ENCODE peak calls at places on chromosomes 2 and 18, in five cellular contexts. I is hepatocyte, A is PC-9, H is HCT116, D is HepG2. Y is an unnamed sample.

GRCh38 chr2:56287974-56288373 is 104.2 kb downstream of the CCDC85A start:
- DNase-seq in D (no peak), I (no peak), H (peak; percentile 3), A (no peak), Y (no peak)

GRCh38 chr2:43482974-43483373 is 112.9 kb downstream of the THADA start:
- DNase-seq in D (no peak), H (no peak), A (no peak), I (peak; percentile 10), Y (peak; percentile 35)

GRCh38 chr2:120421126-120421829 is 75.3 kb downstream of the INHBB start:
- DNase-seq in A (no peak), D (no peak), I (no peak), H (no peak), Y (no peak)

GRCh38 chr2:54531558-54531957 is 75.4 kb downstream of the SPTBN1 start:
- DNase-seq in I (no peak), H (peak; percentile 8), D (no peak), A (peak; percentile 56), Y (no peak)

GRCh38 chr2:150554046-150554445 is 66.6 kb upstream of the RND3 start:
- DNase-seq in I (no peak), A (no peak), H (no peak), D (no peak), Y (no peak)

GRCh38 chr18:63267990-63268721 is 51.4 kb downstream of the BCL2 start:
- DNase-seq in I (no peak), D (no peak), H (no peak), A (no peak), Y (peak; percentile 40)

GRCh38 chr2:30691948-30692828 is 115.1 kb downstream of the CAPN13 start:
- DNase-seq in H (no peak), I (no peak), D (no peak), A (no peak), Y (no peak)

GRCh38 chr2:904243-905024 is 46.2 kb upstream of the SNTG2 start:
- DNase-seq in I (no peak), A (no peak), D (no peak), H (no peak), Y (no peak)

GRCh38 chr2:203909192-203909945 is 27.2 kb upstream of the ICOS start:
- DNase-seq in A (peak; percentile 10), H (peak; percentile 13), I (peak; percentile 66), D (peak; percentile 41), Y (peak; percentile 46)

GRCh38 chr2:55947759-55948158 is 24.2 kb upstream of the EFEMP1 start:
- DNase-seq in I (no peak), A (no peak), D (no peak), H (no peak), Y (no peak)

GRCh38 chr2:217798191-217798590 is 204.6 kb downstream of the TNS1 start:
- DNase-seq in I (no peak), H (no peak), A (no peak), D (no peak), Y (no peak)

GRCh38 chr2:240258685-240259084 is 118.2 kb upstream of the OTOS start:
- DNase-seq in I (no peak), D (no peak), H (no peak), A (no peak), Y (no peak)

GRCh38 chr2:180947208-180947689 is 33.2 kb upstream of the UBE2E3 start:
- DNase-seq in H (no peak), I (no peak), A (no peak), D (no peak), Y (no peak)

GRCh38 chr18:24063121-24063731 is 48.7 kb downstream of the TTC39C start:
- DNase-seq in I (no peak), A (no peak), D (peak; percentile 21), H (peak; percentile 27), Y (no peak)

GRCh38 chr2:156748238-156748637 is 312.1 kb downstream of the GPD2 start:
- DNase-seq in A (no peak), D (no peak), I (no peak), H (no peak), Y (no peak)

GRCh38 chr18:64799378-64799777 is 650.5 kb upstream of the LINC00305 start:
- DNase-seq in H (no peak), I (no peak), D (no peak), A (no peak), Y (no peak)

GRCh38 chr2:183665976-183666375 is 541.7 kb downstream of the NUP35 start:
- DNase-seq in A (no peak), I (no peak), D (no peak), H (no peak), Y (no peak)

GRCh38 chr2:11764920-11765319 is 18.5 kb downstream of the LPIN1 start:
- DNase-seq in H (no peak), I (no peak), A (no peak), D (no peak), Y (no peak)

GRCh38 chr2:171855401-171855800 is 38.6 kb downstream of the SLC25A12 start:
- DNase-seq in D (no peak), I (no peak), A (no peak), H (no peak), Y (no peak)

GRCh38 chr2:48715956-48716355 is 39.6 kb downstream of the LHCGR start:
- DNase-seq in H (no peak), D (no peak), A (no peak), I (no peak), Y (no peak)

GRCh38 chr2:100008960-100009359 is 133.4 kb downstream of the AFF3 start:
- DNase-seq in A (no peak), H (no peak), D (no peak), I (no peak), Y (no peak)

GRCh38 chr18:48441405-48441881 is 32.3 kb upstream of the ZBTB7C start:
- DNase-seq in D (no peak), I (no peak), A (no peak), H (no peak), Y (no peak)

GRCh38 chr18:8619835-8620577 is 10.8 kb downstream of the RAB12 start:
- DNase-seq in A (no peak), H (no peak), D (no peak), I (no peak), Y (no peak)

GRCh38 chr18:68418881-68419280 is 296.0 kb downstream of the TMX3 start:
- DNase-seq in D (no peak), A (no peak), I (peak; percentile 42), H (no peak), Y (no peak)

GRCh38 chr2:12728221-12728777 is 11.6 kb downstream of the TRIB2 start:
- DNase-seq in H (no peak), A (no peak), D (no peak), I (no peak), Y (peak; percentile 41)

GRCh38 chr2:33135645-33136044 is 188.9 kb downstream of the LTBP1 start:
- DNase-seq in I (no peak), H (no peak), A (no peak), D (no peak), Y (no peak)

GRCh38 chr2:110116033-110116710 is 550 bp upstream of the MALL start:
- DNase-seq in I (peak; percentile 50), A (peak; percentile 40), D (no peak), H (peak; percentile 56), Y (peak; percentile 69)

GRCh38 chr18:3048121-3048520 is 35.2 kb upstream of the LPIN2 start:
- DNase-seq in D (no peak), H (no peak), A (no peak), I (no peak), Y (no peak)

DNA sequence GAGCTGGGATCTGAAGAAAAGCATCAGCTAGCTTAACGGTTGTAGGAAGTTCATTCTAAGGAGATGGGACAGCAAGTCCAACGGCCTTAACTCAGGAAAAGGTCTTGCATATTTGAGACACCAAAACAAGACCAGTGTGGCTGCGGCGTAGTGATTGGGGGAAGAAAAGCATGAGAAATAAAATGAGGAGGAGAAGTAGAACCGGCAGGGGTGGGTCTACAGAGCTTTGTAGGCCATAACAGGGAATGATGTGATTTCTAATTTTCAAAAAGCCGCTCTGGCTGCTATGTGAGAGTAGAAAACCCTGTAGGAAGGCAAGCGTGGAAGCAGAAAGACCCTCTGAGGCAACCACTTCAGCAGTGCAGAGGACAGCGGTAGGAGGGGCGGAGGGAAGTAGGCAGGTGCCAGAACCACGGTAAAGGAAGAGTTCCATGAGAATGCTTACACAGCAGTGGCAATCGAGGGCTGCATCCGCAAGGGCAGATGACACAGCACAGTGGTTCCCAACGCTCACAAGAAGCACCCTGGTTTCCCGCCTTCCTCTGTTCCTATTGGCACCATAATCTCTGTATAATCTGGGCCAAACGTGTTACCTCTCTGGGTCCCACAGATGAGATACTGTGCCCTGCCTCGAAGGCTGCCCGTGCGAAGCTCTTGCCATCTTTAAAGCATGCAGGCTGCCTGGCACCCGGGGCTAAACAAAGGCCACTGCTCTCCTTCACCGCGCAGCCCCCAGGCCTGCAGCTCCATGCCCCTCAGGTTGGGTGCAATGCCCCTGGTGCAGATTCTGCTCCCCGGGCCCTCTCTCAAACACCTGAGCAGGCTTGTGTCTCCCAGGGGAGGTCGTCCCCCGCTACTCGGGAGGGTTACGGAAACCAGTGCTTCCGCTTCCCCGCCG is 791 bp downstream of the ANKRD39 start:
- DNase-seq in A (no peak), H (no peak), I (no peak), D (peak; percentile 47), Y (peak; percentile 44)
- H3K9me3 ChIP-seq in A (no peaks in the 10 kb centered on the region), H (no peaks in the 10 kb centered on the region), I (no peaks in the 10 kb centered on the region), D (no peaks in the 10 kb centered on the region), Y (no peaks in the 10 kb centered on the region)

GRCh38 chr18:50812834-50813233 is 7.0 kb downstream of the MRO start:
- DNase-seq in D (no peak), H (no peak), A (no peak), I (no peak), Y (no peak)

GRCh38 chr18:50813353-50813752 is 6.5 kb downstream of the MRO start:
- DNase-seq in D (no peak), A (no peak), H (no peak), I (no peak), Y (no peak)

GRCh38 chr18:50817898-50818250 is 1.9 kb downstream of the MRO start:
- DNase-seq in A (no peak), I (no peak), D (no peak), H (no peak), Y (no peak)

GRCh38 chr18:50816767-50817166 is 3.0 kb downstream of the MRO start:
- DNase-seq in I (no peak), H (no peak), A (no peak), D (no peak), Y (no peak)

GRCh38 chr18:50814387-50814786 is 5.4 kb downstream of the MRO start:
- DNase-seq in H (no peak), D (no peak), A (no peak), I (no peak), Y (no peak)
- H3K27ac ChIP-seq in H (no peak overlapping the region), D (no peak overlapping the region), A (no peak overlapping the region), I (no peak overlapping the region), Y (no peak overlapping the region)

GRCh38 chr2:161362568-161363166 is 53.4 kb upstream of the TBR1 start:
- DNase-seq in H (no peak), A (no peak), I (no peak), D (no peak), Y (no peak)
- H3K9me3 ChIP-seq in H (no peaks in the 10 kb centered on the region), A (peaks cover 15% of the 10 kb centered on the region), I (peaks cover 21% of the 10 kb centered on the region), D (peaks cover 34% of the 10 kb centered on the region), Y (peaks cover 2% of the 10 kb centered on the region)

DNA sequence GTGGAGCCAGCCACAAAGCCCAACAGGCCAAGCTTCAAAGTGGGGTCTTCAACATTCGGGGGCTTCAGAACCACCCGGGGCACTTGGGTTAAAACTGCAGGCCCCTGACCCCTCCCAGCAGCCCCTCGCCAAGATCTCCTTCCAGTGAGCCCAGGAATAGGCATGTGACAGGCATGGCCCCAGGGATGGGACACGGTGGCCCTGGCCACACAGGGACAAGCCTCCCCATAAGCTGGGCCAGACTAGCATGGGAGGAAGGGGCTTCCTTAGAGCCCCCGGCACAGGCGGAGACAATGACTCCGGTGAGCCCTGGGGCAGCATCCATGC is 52.4 kb downstream of the BIN1 start:
- DNase-seq in H (no peak), I (no peak), A (no peak), D (no peak), Y (no peak)
- H3K27ac ChIP-seq in H (no peak overlapping the region), I (peak overlapping the region; percentile 62), A (no peak overlapping the region), D (no peak overlapping the region), Y (no peak overlapping the region)

GRCh38 chr2:236806133-236806532 is 236.5 kb downstream of the ACKR3 start:
- DNase-seq in I (no peak), A (no peak), D (no peak), H (no peak), Y (no peak)
- H3K9me3 ChIP-seq in I (peaks cover 10% of the 10 kb centered on the region), A (peaks cover 3% of the 10 kb centered on the region), D (peaks cover 35% of the 10 kb centered on the region), H (no peaks in the 10 kb centered on the region), Y (no peaks in the 10 kb centered on the region)